ENCODE peak calls at places on chromosomes 1 and 21, in six cellular contexts. Y, H, G, X, S and T are unnamed samples.

GRCh38 chr1:246921481-246921880 is 10.3 kb downstream of the AHCTF1 start:
- DNase-seq in S (no peak), X (no peak), Y (no peak), H (no peak), G (no peak), T (no peak)

GRCh38 chr1:27299385-27300252 is 22.3 kb upstream of the TMEM222 start:
- DNase-seq in S (no peak), H (peak), G (no peak), Y (peak), X (peak), T (no peak)

GRCh38 chr1:245488346-245489110 is 333.7 kb downstream of the KIF26B start:
- DNase-seq in Y (no peak), S (no peak), H (no peak), X (peak), G (no peak), T (no peak)

GRCh38 chr1:25055961-25056360 is 125.9 kb upstream of the RUNX3 start:
- DNase-seq in H (no peak), X (peak), G (peak), S (no peak), Y (no peak), T (no peak)

GRCh38 chr1:231162300-231162969 is 577 bp downstream of the TRIM67 start:
- DNase-seq in Y (no peak), H (no peak), G (no peak), X (peak), S (peak), T (no peak)

GRCh38 chr1:54640361-54640760 is 1.2 kb upstream of the MROH7 start:
- DNase-seq in H (no peak), S (no peak), G (no peak), X (no peak), Y (no peak), T (no peak)

GRCh38 chr1:26701266-26701994 is 5.6 kb downstream of the ARID1A start:
- DNase-seq in Y (peak), S (no peak), H (no peak), G (no peak), X (no peak), T (no peak)

GRCh38 chr1:160746870-160747500 is 7.9 kb downstream of the SLAMF7 start:
- DNase-seq in X (no peak), G (no peak), S (no peak), Y (peak), H (no peak), T (no peak)

GRCh38 chr1:6591222-6591621 is 11.4 kb downstream of the ZBTB48 start:
- DNase-seq in S (no peak), G (no peak), H (no peak), Y (no peak), X (no peak), T (no peak)

GRCh38 chr1:921011-921837 is 2.5 kb upstream of the SAMD11 start:
- DNase-seq in S (no peak), H (no peak), X (peak), G (no peak), Y (peak), T (no peak)

DNA sequence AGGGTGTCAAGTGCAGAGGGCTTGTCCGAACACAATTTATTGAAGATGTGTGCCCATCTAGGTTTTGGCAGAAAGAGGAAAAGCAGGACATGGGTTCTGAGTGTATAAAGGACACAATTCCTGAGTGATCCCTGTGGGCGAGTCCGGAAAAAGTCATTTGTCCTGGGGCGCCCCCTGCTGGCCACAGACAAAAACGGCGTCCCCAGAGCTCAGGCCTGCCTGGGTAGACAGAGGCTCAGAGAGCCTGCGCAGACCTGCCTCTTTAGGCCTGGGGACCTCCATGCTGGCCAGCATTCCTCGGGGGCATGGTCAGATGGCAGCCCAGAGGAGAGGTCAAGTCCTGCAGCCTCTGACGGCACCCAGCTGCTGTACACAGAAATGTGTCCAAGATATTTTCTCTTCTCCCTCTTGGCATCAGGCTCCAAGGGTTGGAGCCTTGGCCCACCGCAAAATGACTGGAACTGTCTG is 65.5 kb upstream of the LRP8 start:
- DNase-seq in G (peak), Y (peak), X (peak), H (peak), S (peak), T (peak)
- TF ChIP-seq CTCF in G (peak), Y (peak), X (peak), H (peak), S (peak), T (peak)

GRCh38 chr1:217630711-217631591 is at the start of the genes GPATCH2 and SPATA17:
- DNase-seq in H (peak), Y (peak), G (peak), S (peak), X (peak), T (peak)
- TF ChIP-seq CTCF in H (no peak), Y (peak), G (peak), S (no peak), X (peak), T (no peak)

DNA sequence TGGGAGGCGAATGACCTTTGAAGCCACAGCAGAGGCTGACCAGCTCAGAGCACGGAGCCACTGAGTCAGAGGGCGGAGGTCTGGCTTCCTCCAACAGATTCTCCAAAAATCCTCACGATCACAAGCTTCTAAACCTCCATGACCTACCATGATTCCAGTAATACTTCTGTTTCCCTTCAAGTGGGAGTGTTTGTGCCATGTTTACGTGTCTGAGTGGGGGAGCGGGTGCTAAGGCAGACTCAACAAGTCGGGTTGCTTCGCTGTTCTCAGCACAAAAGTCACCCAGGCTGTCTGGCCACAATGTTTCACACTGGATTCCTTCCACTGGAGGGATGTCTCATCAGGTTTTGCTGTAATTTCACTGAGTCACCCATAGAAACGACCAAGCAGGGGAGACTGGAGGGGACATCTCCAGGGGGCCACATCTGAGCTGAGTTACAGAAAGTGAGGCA is 86.2 kb downstream of the SLC66A1 start:
- DNase-seq in H (no peak), S (no peak), Y (peak), X (no peak), G (no peak), T (no peak)
- TF ChIP-seq CTCF in H (no peak), S (no peak), Y (peak), X (no peak), G (no peak), T (no peak)

GRCh38 chr1:22704440-22705067 is 6.1 kb upstream of the EPHB2 start:
- DNase-seq in X (peak), H (peak), Y (peak), G (peak), S (peak), T (peak)
- TF ChIP-seq CTCF in X (peak), H (peak), Y (peak), G (peak), S (peak), T (peak)

DNA sequence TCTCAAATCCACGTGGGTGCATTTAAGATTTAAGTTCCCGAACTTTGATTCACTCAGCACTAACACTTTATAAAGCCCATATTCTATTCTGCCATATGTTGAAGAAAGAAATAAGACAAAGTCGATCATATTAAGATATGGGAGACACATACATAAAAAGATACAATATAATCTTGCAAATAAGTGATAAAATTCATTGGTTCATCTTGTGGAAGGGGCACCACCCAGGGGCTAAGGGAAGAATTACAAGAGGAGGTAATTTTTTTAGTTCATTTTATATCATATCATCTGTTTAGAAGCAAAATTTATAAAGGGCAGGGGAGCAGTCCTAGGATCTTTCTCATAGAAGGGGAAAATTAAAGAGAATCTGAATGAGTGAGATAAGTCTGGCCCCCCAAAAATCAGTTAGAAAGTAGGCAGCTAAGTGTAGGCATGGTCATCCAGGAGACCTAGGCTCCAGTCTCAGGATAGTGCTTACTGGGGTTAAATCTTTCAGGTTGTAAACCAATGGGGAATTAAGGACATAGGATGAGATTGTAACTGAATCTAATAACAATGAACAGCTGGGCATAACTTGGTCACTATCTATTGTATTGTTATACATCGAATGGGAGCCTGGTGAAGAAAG is 124.2 kb upstream of the L1TD1 start:
- DNase-seq in Y (peak), G (no peak), S (no peak), X (no peak), H (no peak), T (no peak)
- TF ChIP-seq CTCF in Y (peak), G (no peak), S (peak), X (peak), H (peak), T (no peak)

GRCh38 chr1:221440658-221441057 is 301.2 kb downstream of the DUSP10 start:
- DNase-seq in Y (peak), G (no peak), X (no peak), S (no peak), H (no peak), T (no peak)
- TF ChIP-seq CTCF in Y (peak), G (no peak), X (peak), S (no peak), H (no peak), T (no peak)

GRCh38 chr21:44260791-44261190 is 906 bp downstream of the DNMT3L start:
- DNase-seq in X (no peak), Y (no peak), G (no peak), S (no peak), H (no peak), T (no peak)
- TF ChIP-seq CTCF in X (no peak), Y (no peak), G (no peak), S (no peak), H (no peak), T (no peak)